ENCODE peak calls at places on chromosome 5, in four cellular contexts. H is hippocampal formation; V is stimulated activated CD4-positive, alpha-beta T cell treated with anti-CD3 and anti-CD28 coated beads, Interleukin-15, amount 100 ng/mL, for 1 hour; I is stimulated activated CD8-positive, alpha-beta memory T cell treated with anti-CD3 and anti-CD28 coated beads, Interleukin-4, amount 100 ng/mL, for 24 hours. M is an unnamed sample.

GRCh38 chr5:2193923-2194555 is 311.3 kb upstream of the IRX4 start:
- DNase-seq in H (no peak), V (no peak), I (no peak), M (no peak)

GRCh38 chr5:149654282-149654681 is 73.0 kb downstream of the ARHGEF37 start:
- DNase-seq in H (no peak), V (no peak), I (no peak), M (no peak)

GRCh38 chr5:119302916-119303897 is 52.6 kb upstream of the TNFAIP8 start:
- DNase-seq in H (no peak), V (no peak), I (no peak), M (no peak)

GRCh38 chr5:122195784-122196394 is 66.5 kb downstream of the ZNF474 start:
- DNase-seq in H (peak; percentile 78), V (no peak), I (no peak), M (no peak)

GRCh38 chr5:36521838-36522745 is 84.3 kb upstream of the SLC1A3 start:
- DNase-seq in H (no peak), V (no peak), I (no peak), M (no peak)

GRCh38 chr5:146947181-146947941 is 68.8 kb upstream of the PPP2R2B start:
- DNase-seq in H (no peak), V (no peak), I (peak; percentile 0), M (no peak)

GRCh38 chr5:128644863-128645262 is 106.8 kb upstream of the FBN2 start:
- DNase-seq in H (no peak), V (no peak), I (no peak), M (no peak)

GRCh38 chr5:137646761-137647160 is 89.1 kb downstream of the KLHL3 start:
- DNase-seq in H (no peak), V (no peak), I (no peak), M (no peak)

GRCh38 chr5:159240301-159240870 is 22.7 kb upstream of the UBLCP1 start:
- DNase-seq in H (no peak), V (no peak), I (no peak), M (no peak)

GRCh38 chr5:1037671-1038416 is 29.2 kb downstream of the NKD2 start:
- DNase-seq in H (no peak), V (no peak), I (no peak), M (no peak)

GRCh38 chr5:172162348-172162747 is 25.7 kb downstream of the STK10 start:
- DNase-seq in H (no peak), V (no peak), I (no peak), M (no peak)

GRCh38 chr5:33315170-33315569 is 125.6 kb upstream of the TARS1 start:
- DNase-seq in H (no peak), V (no peak), I (no peak), M (no peak)

GRCh38 chr5:144427871-144428270 is 257.2 kb downstream of the KCTD16 start:
- DNase-seq in H (no peak), V (no peak), I (no peak), M (no peak)

GRCh38 chr5:3099954-3100353 is 348.5 kb upstream of the IRX2 start:
- DNase-seq in H (no peak), V (no peak), I (no peak), M (no peak)

GRCh38 chr5:109585012-109585599 is 104.6 kb upstream of the MAN2A1 start:
- DNase-seq in H (no peak), V (no peak), I (no peak), M (no peak)

GRCh38 chr5:91144491-91145232 is 238.5 kb downstream of the ARRDC3 start:
- DNase-seq in H (no peak), V (no peak), I (no peak), M (no peak)

GRCh38 chr5:35919191-35919590 is 19.2 kb downstream of the CAPSL start:
- DNase-seq in H (no peak), V (no peak), I (no peak), M (no peak)

GRCh38 chr5:7608772-7609171 is 212.8 kb downstream of the ADCY2 start:
- DNase-seq in H (no peak), V (no peak), I (no peak), M (no peak)

GRCh38 chr5:163189023-163189553 is 248.3 kb upstream of the CCNG1 start:
- DNase-seq in H (no peak), V (no peak), I (no peak), M (no peak)

GRCh38 chr5:1176473-1177391 is 24.7 kb upstream of the SLC6A19 start:
- DNase-seq in H (no peak), V (no peak), I (no peak), M (no peak)

GRCh38 chr5:170861295-170861854 is 443 bp upstream of the RANBP17 start:
- DNase-seq in H (no peak), V (no peak), I (no peak), M (no peak)

GRCh38 chr5:117455236-117456233 is 880.9 kb upstream of the SEMA6A start:
- DNase-seq in H (no peak), V (no peak), I (no peak), M (no peak)

GRCh38 chr5:1550287-1551076 is 26.7 kb upstream of the LPCAT1 start:
- DNase-seq in H (no peak), V (no peak), I (no peak), M (no peak)

GRCh38 chr5:172901012-172901780 is 58.0 kb upstream of the RPL26L1 start:
- DNase-seq in H (no peak), V (no peak), I (no peak), M (no peak)

GRCh38 chr5:95087819-95088317 is 197.0 kb downstream of the MCTP1 start:
- DNase-seq in H (no peak), V (no peak), I (no peak), M (no peak)

GRCh38 chr5:171750316-171750788 is 35.3 kb upstream of the SMIM23 start:
- DNase-seq in H (no peak), V (no peak), I (no peak), M (no peak)

GRCh38 chr5:79408028-79408427 is 105.9 kb downstream of the HOMER1 start:
- DNase-seq in H (no peak), V (no peak), I (no peak), M (no peak)

GRCh38 chr5:169127431-169127830 is 173.5 kb downstream of the SLIT3 start:
- DNase-seq in H (no peak), V (no peak), I (no peak), M (no peak)

GRCh38 chr5:78591972-78592700 is 56.4 kb downstream of the LHFPL2 start:
- DNase-seq in H (no peak), V (no peak), I (no peak), M (no peak)

GRCh38 chr5:78601622-78602314 is 46.8 kb downstream of the LHFPL2 start:
- DNase-seq in H (no peak), V (no peak), I (no peak), M (no peak)

GRCh38 chr5:148209151-148209550 is 6.3 kb downstream of the SPINK6 start:
- DNase-seq in H (no peak), V (no peak), I (no peak), M (no peak)

GRCh38 chr5:157280927-157281326 is 15.0 kb downstream of the CYFIP2 start:
- DNase-seq in H (no peak), V (no peak), I (no peak), M (no peak)